ENCODE peak calls at places on chromosome 22, in seven cellular contexts. One of them, this sample, is unnamed.

GRCh38 chr22:45908961-45909360 is 68.0 kb downstream of the WNT7B start:
- DNase-seq in transverse colon: no peak
- DNase-seq in sigmoid colon: no peak
- DNase-seq in esophagus muscularis mucosa: no peak
- DNase-seq in heart left ventricle: no peak
- DNase-seq in stomach: no peak
- DNase-seq in H54: no peak
- DNase-seq in this sample: no peak

GRCh38 chr22:30574095-30574981 is at the start of gene GAL3ST1:
- DNase-seq in sigmoid colon: no peak
- DNase-seq in heart left ventricle: no peak
- DNase-seq in H54: no peak
- DNase-seq in transverse colon: peak; percentile 66
- DNase-seq in esophagus muscularis mucosa: no peak
- DNase-seq in stomach: peak; percentile 66
- DNase-seq in this sample: no peak

GRCh38 chr22:36497910-36498669 is 8.8 kb downstream of the FOXRED2 start:
- DNase-seq in H54: no peak
- DNase-seq in transverse colon: no peak
- DNase-seq in stomach: no peak
- DNase-seq in heart left ventricle: no peak
- DNase-seq in sigmoid colon: no peak
- DNase-seq in esophagus muscularis mucosa: no peak
- DNase-seq in this sample: no peak

GRCh38 chr22:45807156-45807915 is 135.7 kb downstream of the ATXN10 start:
- DNase-seq in transverse colon: no peak
- DNase-seq in heart left ventricle: no peak
- DNase-seq in esophagus muscularis mucosa: no peak
- DNase-seq in H54: no peak
- DNase-seq in stomach: no peak
- DNase-seq in sigmoid colon: no peak
- DNase-seq in this sample: no peak

GRCh38 chr22:20979243-20979809 is 2.8 kb upstream of the LZTR1 start:
- DNase-seq in stomach: peak; percentile 67
- DNase-seq in sigmoid colon: peak; percentile 92
- DNase-seq in transverse colon: peak; percentile 81
- DNase-seq in H54: no peak
- DNase-seq in heart left ventricle: peak; percentile 68
- DNase-seq in esophagus muscularis mucosa: no peak
- DNase-seq in this sample: no peak

GRCh38 chr22:44801476-44801875 is 49.1 kb downstream of the ARHGAP8 start:
- DNase-seq in heart left ventricle: no peak
- DNase-seq in transverse colon: no peak
- DNase-seq in stomach: no peak
- DNase-seq in H54: no peak
- DNase-seq in esophagus muscularis mucosa: no peak
- DNase-seq in sigmoid colon: no peak
- DNase-seq in this sample: no peak

GRCh38 chr22:49044091-49044490 is 783.6 kb downstream of the BRD1 start:
- DNase-seq in heart left ventricle: no peak
- DNase-seq in sigmoid colon: no peak
- DNase-seq in H54: no peak
- DNase-seq in stomach: no peak
- DNase-seq in esophagus muscularis mucosa: no peak
- DNase-seq in transverse colon: no peak
- DNase-seq in this sample: no peak

GRCh38 chr22:35445933-35446332 is 46.0 kb downstream of the MCM5 start:
- DNase-seq in heart left ventricle: no peak
- DNase-seq in esophagus muscularis mucosa: no peak
- DNase-seq in sigmoid colon: peak; percentile 84
- DNase-seq in H54: no peak
- DNase-seq in stomach: no peak
- DNase-seq in transverse colon: no peak
- DNase-seq in this sample: no peak

GRCh38 chr22:30640361-30640760 is 4.8 kb downstream of the SLC35E4 start:
- DNase-seq in heart left ventricle: no peak
- DNase-seq in sigmoid colon: no peak
- DNase-seq in esophagus muscularis mucosa: no peak
- DNase-seq in transverse colon: no peak
- DNase-seq in H54: no peak
- DNase-seq in stomach: no peak
- DNase-seq in this sample: no peak

GRCh38 chr22:23243006-23243573 is 62.8 kb downstream of the BCR start:
- DNase-seq in H54: no peak
- DNase-seq in stomach: no peak
- DNase-seq in transverse colon: no peak
- DNase-seq in heart left ventricle: no peak
- DNase-seq in esophagus muscularis mucosa: no peak
- DNase-seq in sigmoid colon: no peak
- DNase-seq in this sample: no peak

GRCh38 chr22:27406389-27406861 is 395.1 kb downstream of the MN1 start:
- DNase-seq in H54: no peak
- DNase-seq in sigmoid colon: no peak
- DNase-seq in heart left ventricle: no peak
- DNase-seq in transverse colon: no peak
- DNase-seq in stomach: no peak
- DNase-seq in esophagus muscularis mucosa: no peak
- DNase-seq in this sample: no peak

GRCh38 chr22:44648085-44648820 is 53.8 kb upstream of the PRR5 start:
- DNase-seq in transverse colon: no peak
- DNase-seq in stomach: no peak
- DNase-seq in heart left ventricle: no peak
- DNase-seq in esophagus muscularis mucosa: peak; percentile 89
- DNase-seq in sigmoid colon: no peak
- DNase-seq in H54: no peak
- DNase-seq in this sample: no peak

GRCh38 chr22:46848227-46848626 is 85.8 kb downstream of the TBC1D22A start:
- DNase-seq in sigmoid colon: no peak
- DNase-seq in heart left ventricle: no peak
- DNase-seq in esophagus muscularis mucosa: no peak
- DNase-seq in H54: peak; percentile 35
- DNase-seq in stomach: no peak
- DNase-seq in transverse colon: no peak
- DNase-seq in this sample: no peak

GRCh38 chr22:43228330-43228729 is 41.4 kb upstream of the TTLL12 start:
- DNase-seq in heart left ventricle: no peak
- DNase-seq in stomach: peak; percentile 43
- DNase-seq in sigmoid colon: no peak
- DNase-seq in transverse colon: peak; percentile 24
- DNase-seq in esophagus muscularis mucosa: no peak
- DNase-seq in H54: peak; percentile 30
- DNase-seq in this sample: peak; percentile 10

GRCh38 chr22:25420925-25421904 is 143.3 kb upstream of the GRK3 start:
- DNase-seq in stomach: no peak
- DNase-seq in sigmoid colon: no peak
- DNase-seq in heart left ventricle: no peak
- DNase-seq in esophagus muscularis mucosa: no peak
- DNase-seq in transverse colon: no peak
- DNase-seq in H54: no peak
- DNase-seq in this sample: no peak

GRCh38 chr22:46815132-46815531 is 52.7 kb downstream of the TBC1D22A start:
- DNase-seq in stomach: peak; percentile 73
- DNase-seq in H54: no peak
- DNase-seq in esophagus muscularis mucosa: no peak
- DNase-seq in heart left ventricle: no peak
- DNase-seq in transverse colon: peak; percentile 65
- DNase-seq in sigmoid colon: no peak
- DNase-seq in this sample: no peak

GRCh38 chr22:21958360-21959273 is 6.0 kb upstream of the PPM1F start:
- DNase-seq in H54: no peak
- DNase-seq in esophagus muscularis mucosa: no peak
- DNase-seq in sigmoid colon: no peak
- DNase-seq in stomach: no peak
- DNase-seq in transverse colon: no peak
- DNase-seq in heart left ventricle: no peak
- DNase-seq in this sample: no peak

GRCh38 chr22:39997421-39997820 is 2.7 kb downstream of the FAM83F start:
- DNase-seq in sigmoid colon: no peak
- DNase-seq in transverse colon: no peak
- DNase-seq in stomach: no peak
- DNase-seq in esophagus muscularis mucosa: no peak
- DNase-seq in heart left ventricle: no peak
- DNase-seq in H54: no peak
- DNase-seq in this sample: no peak

GRCh38 chr22:24489011-24489410 is 6.1 kb upstream of the UPB1 start:
- DNase-seq in H54: no peak
- DNase-seq in stomach: no peak
- DNase-seq in transverse colon: no peak
- DNase-seq in heart left ventricle: no peak
- DNase-seq in esophagus muscularis mucosa: no peak
- DNase-seq in sigmoid colon: no peak
- DNase-seq in this sample: no peak

GRCh38 chr22:24928322-24928721 is 18.2 kb downstream of the LHFPL7 start:
- DNase-seq in H54: no peak
- DNase-seq in heart left ventricle: no peak
- DNase-seq in stomach: no peak
- DNase-seq in sigmoid colon: no peak
- DNase-seq in esophagus muscularis mucosa: no peak
- DNase-seq in transverse colon: no peak
- DNase-seq in this sample: no peak

GRCh38 chr22:47553436-47553835 is 791.0 kb downstream of the TBC1D22A start:
- DNase-seq in sigmoid colon: no peak
- DNase-seq in H54: no peak
- DNase-seq in heart left ventricle: no peak
- DNase-seq in esophagus muscularis mucosa: no peak
- DNase-seq in transverse colon: no peak
- DNase-seq in stomach: no peak
- DNase-seq in this sample: no peak

GRCh38 chr22:30298005-30298701 is 8.8 kb upstream of the CASTOR1 start:
- DNase-seq in esophagus muscularis mucosa: no peak
- DNase-seq in heart left ventricle: no peak
- DNase-seq in stomach: peak; percentile 78
- DNase-seq in transverse colon: peak; percentile 59
- DNase-seq in sigmoid colon: no peak
- DNase-seq in H54: no peak
- DNase-seq in this sample: no peak

GRCh38 chr22:36367066-36367465 is 20.7 kb downstream of the MYH9 start:
- DNase-seq in heart left ventricle: peak; percentile 19
- DNase-seq in transverse colon: no peak
- DNase-seq in sigmoid colon: no peak
- DNase-seq in H54: no peak
- DNase-seq in esophagus muscularis mucosa: no peak
- DNase-seq in stomach: no peak
- DNase-seq in this sample: no peak

DNA sequence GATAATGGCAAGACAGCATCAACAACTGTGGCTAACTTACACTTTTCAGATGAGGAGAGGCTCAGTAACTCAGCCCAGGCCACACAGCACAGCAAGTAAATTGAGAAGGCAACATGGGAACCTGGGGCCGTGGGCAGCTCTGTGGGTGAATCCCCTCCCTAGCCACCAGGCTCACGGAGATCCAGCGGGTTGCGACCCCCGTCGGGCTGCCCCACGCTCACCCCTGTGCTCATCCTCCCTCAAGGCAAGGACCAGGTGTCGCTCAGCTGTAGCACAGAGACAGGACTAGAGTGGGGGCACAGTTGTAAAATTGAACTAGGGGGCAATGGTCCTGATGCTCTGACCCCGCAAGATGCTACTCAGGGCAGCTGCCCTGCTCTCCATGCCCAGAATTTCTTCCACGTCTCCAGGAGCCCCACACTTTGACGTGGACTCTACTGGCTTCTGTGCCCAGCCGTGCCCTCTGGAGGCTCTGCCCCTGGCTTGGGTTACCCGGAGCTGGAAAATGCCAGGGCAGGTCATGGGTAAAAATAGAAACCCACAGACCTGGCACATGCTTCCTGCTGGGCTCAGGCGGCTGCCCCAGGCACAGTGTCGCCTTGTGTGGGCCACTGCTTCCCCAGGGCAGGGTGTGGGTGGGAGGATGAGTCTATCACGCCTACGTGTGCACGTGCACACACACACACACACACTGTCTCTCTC is 9.0 kb downstream of the TUBA8 start:
- DNase-seq in stomach: peak; percentile 50
- DNase-seq in transverse colon: no peak
- DNase-seq in sigmoid colon: no peak
- DNase-seq in heart left ventricle: peak; percentile 86
- DNase-seq in esophagus muscularis mucosa: no peak
- DNase-seq in H54: no peak
- DNase-seq in this sample: no peak
- TF ChIP-seq POLR2A in stomach: no peak
- TF ChIP-seq POLR2A in transverse colon: no peak
- TF ChIP-seq POLR2A in sigmoid colon: no peak
- TF ChIP-seq POLR2A in heart left ventricle: peak; percentile 20
- TF ChIP-seq POLR2A in esophagus muscularis mucosa: no peak
- TF ChIP-seq POLR2A in H54: no peak
- TF ChIP-seq POLR2A in this sample: no peak

GRCh38 chr22:29040385-29041275 is 21.0 kb downstream of the C22orf31 start:
- DNase-seq in heart left ventricle: peak; percentile 48
- DNase-seq in sigmoid colon: peak; percentile 81
- DNase-seq in H54: peak; percentile 23
- DNase-seq in stomach: peak; percentile 74
- DNase-seq in transverse colon: peak; percentile 66
- DNase-seq in esophagus muscularis mucosa: no peak
- DNase-seq in this sample: peak; percentile 73
- TF ChIP-seq POLR2A in heart left ventricle: no peak
- TF ChIP-seq POLR2A in sigmoid colon: no peak
- TF ChIP-seq POLR2A in H54: no peak
- TF ChIP-seq POLR2A in stomach: no peak
- TF ChIP-seq POLR2A in transverse colon: no peak
- TF ChIP-seq POLR2A in esophagus muscularis mucosa: no peak
- TF ChIP-seq POLR2A in this sample: no peak

DNA sequence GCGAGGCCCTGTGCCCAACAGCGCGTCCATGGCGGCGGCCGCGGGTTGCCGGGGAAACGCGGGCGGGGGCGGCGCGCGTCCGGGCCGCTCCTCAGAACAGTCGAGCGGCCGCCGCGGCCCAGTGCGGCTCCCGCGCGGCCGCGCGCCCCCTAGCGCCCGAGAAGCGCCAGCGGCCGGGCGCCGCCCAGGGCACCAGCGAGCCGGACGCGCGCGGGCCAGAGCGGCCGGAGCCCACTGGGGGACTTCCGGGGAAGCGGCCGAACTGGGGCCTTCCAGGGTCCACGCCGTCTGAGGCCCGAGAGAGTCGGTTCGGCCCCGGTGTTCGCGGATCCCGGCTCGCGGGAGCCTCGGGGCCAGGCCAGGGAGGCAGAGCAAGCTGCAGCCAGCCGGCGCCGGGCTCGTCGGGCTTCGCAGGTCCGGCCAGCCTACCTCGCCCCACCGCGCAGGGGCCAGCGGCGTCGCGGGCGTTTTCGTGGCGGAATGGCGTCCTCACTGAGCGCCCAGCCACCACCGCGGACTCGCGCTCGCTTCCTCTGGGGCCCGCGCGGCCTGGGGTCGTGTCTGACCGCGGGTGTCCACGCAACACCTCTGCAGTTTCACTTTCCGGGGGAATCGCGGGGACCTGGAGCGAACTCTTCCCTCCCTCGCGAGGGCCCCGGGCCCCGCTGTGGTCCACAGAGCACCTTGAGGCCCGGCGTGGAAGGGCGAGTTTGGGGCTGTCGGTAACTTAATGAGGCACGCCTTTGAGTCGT is at the start of gene DENND6B:
- DNase-seq in sigmoid colon: peak; percentile 88
- DNase-seq in stomach: peak; percentile 87
- DNase-seq in esophagus muscularis mucosa: no peak
- DNase-seq in H54: no peak
- DNase-seq in transverse colon: peak; percentile 83
- DNase-seq in heart left ventricle: peak; percentile 92
- DNase-seq in this sample: no peak
- TF ChIP-seq POLR2A in sigmoid colon: no peak
- TF ChIP-seq POLR2A in stomach: no peak
- TF ChIP-seq POLR2A in esophagus muscularis mucosa: peak; percentile 22
- TF ChIP-seq POLR2A in H54: no peak
- TF ChIP-seq POLR2A in transverse colon: peak; percentile 67
- TF ChIP-seq POLR2A in heart left ventricle: peak; percentile 56
- TF ChIP-seq POLR2A in this sample: peak; percentile 77

GRCh38 chr22:31661851-31662667 is at the start of gene PISD:
- DNase-seq in H54: peak; percentile 72
- DNase-seq in transverse colon: peak; percentile 98
- DNase-seq in stomach: peak; percentile 98
- DNase-seq in esophagus muscularis mucosa: peak; percentile 98
- DNase-seq in heart left ventricle: peak; percentile 97
- DNase-seq in sigmoid colon: peak; percentile 97
- DNase-seq in this sample: peak; percentile 96
- TF ChIP-seq POLR2A in H54: peak; percentile 72
- TF ChIP-seq POLR2A in transverse colon: peak; percentile 90
- TF ChIP-seq POLR2A in stomach: no peak
- TF ChIP-seq POLR2A in esophagus muscularis mucosa: no peak
- TF ChIP-seq POLR2A in heart left ventricle: peak; percentile 58
- TF ChIP-seq POLR2A in sigmoid colon: peak; percentile 6
- TF ChIP-seq POLR2A in this sample: peak; percentile 83

This sample was measured in HCT116.